ENCODE peak calls at places on chromosomes 2 and 18, in four cellular contexts. U is psoas muscle, D is mammary epithelial cell, R is cardiac muscle cell. O is an unnamed sample.
A peak's percentile ranks its signal among the peaks of the same experiment; 100 is the strongest.

GRCh38 chr2:69449906-69450305 is 12.7 kb upstream of the NFU1 start:
- DNase-seq in D (no peak), R (no peak), U (no peak), O (peak; percentile 3)

GRCh38 chr2:47401789-47402554 is 984 bp upstream of the MSH2 start:
- DNase-seq in D (no peak), R (no peak), U (no peak), O (no peak)

GRCh38 chr2:188076149-188077056 is 215.3 kb upstream of the GULP1 start:
- DNase-seq in D (no peak), U (no peak), R (no peak), O (no peak)

GRCh38 chr2:108583903-108584520 is 49.7 kb downstream of the LIMS1 start:
- DNase-seq in U (peak; percentile 48), R (peak; percentile 90), D (peak; percentile 66), O (no peak)

GRCh38 chr2:33835926-33836325 is 236.8 kb upstream of the FAM98A start:
- DNase-seq in D (no peak), U (no peak), R (no peak), O (no peak)

GRCh38 chr2:74005786-74006185 is 21.1 kb downstream of the TET3 start:
- DNase-seq in D (no peak), U (no peak), R (peak; percentile 52), O (no peak)

GRCh38 chr2:53767405-53768232 is at the start of gene CHAC2:
- DNase-seq in R (peak; percentile 83), D (peak; percentile 82), U (peak; percentile 94), O (peak; percentile 37)

GRCh38 chr18:76932026-76932819 is 109.9 kb downstream of the ZNF236 start:
- DNase-seq in R (peak; percentile 95), U (peak; percentile 88), D (no peak), O (no peak)

GRCh38 chr2:172461591-172462392 is 34.4 kb downstream of the ITGA6 start:
- DNase-seq in R (peak; percentile 57), D (no peak), U (peak; percentile 73), O (no peak)

DNA sequence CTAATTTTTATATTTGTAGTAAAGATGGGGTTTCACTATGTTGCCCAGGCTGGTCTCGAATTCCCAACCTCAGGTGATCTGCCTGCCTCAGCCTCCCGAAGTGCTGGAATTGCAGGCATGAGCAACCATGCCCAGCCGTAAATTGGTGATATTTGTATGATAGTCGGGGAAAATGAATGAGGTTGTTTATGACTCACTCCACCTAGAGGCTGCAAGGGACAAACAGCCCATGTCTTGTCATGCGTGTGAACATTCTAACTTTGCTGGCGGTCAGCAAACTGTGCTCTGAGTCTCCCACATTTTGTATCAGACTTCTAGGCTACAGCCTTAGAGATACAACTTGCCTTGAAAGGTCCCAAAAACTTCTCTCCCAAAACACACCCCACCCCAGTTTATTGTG is 133.5 kb upstream of the DTNA start:
- DNase-seq in U (no peak), D (no peak), R (no peak), O (no peak)
- TF ChIP-seq CTCF in U (no peak), D (no peak), R (no peak), O (no peak)

DNA sequence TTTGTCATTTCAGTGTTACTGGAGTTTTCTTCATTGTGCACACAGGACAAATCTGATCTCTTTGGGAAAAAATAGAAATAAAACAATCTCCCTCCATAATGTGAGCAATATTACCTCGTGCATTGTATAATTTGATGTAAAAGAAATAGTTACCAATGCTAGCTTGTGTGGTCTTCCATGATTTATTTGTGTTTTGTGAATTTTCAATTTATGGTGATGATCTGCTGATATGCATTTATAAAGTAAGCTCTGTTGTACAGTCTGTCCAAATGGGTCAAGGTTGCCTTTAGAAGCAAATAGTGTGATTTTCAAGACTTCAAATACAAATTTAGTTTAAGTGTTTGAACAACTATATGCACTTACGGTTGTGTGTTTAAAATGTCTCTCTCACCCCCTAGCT is 50.9 kb downstream of the STAT1 start:
- DNase-seq in U (no peak), D (no peak), R (no peak), O (no peak)
- H3K36me3 ChIP-seq in U (no peaks in the 10 kb centered on the region), D (peaks cover 31% of the 10 kb centered on the region), R (peaks cover 6% of the 10 kb centered on the region), O (peaks cover 7% of the 10 kb centered on the region)

DNA sequence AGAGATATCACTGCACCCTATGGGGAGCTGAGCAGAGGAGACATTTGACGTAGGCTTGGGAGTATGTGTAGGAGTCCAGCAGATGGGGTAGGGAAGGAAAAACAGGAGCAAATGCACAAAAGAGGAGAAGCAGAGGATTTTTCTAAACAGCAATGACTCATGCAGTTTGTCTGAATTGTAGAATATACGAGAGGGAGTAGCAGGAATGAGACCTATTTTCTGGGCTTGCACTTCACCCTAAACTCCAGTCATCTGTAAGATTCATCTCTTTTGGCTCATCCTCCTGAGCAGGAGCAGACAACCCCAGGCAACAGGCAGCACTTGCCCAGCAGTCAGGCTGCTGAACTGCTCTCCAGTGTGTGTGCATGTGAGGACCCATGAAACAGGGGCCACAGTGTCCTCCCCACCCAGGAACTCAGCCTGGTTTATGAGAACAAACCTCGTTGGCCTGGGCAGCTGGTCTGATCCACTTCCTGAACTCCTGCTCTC is 100.2 kb upstream of the CDC42EP3 start:
- DNase-seq in U (no peak), D (no peak), R (peak; percentile 87), O (no peak)
- TF ChIP-seq CTCF in U (no peak), D (no peak), R (no peak), O (no peak)

GRCh38 chr2:197080611-197081010 is 154.1 kb upstream of the PGAP1 start:
- DNase-seq in D (no peak), U (no peak), R (no peak), O (no peak)
- H3K36me3 ChIP-seq in D (no peaks in the 10 kb centered on the region), U (no peaks in the 10 kb centered on the region), R (no peaks in the 10 kb centered on the region), O (no peaks in the 10 kb centered on the region)

DNA sequence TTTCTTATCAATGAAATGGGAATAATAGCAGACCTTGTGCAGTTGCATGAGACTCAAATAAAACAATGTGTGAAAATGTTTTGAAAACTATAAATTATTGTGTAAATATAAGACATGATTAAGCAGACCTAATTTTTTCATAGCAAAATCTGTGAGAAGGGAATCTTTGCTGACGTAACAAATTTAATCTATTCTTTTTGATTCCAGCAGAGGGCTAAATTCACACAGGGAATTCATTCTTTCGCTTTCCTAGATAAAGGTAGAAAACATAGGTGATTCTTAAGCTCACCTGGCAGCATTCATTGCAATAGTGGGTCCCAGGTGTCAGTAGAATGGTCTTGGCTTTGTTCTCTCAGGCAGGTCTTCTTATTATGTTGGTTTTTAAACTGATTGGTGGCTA is 450.0 kb upstream of the GCFC2 start:
- DNase-seq in U (no peak), R (no peak), D (no peak), O (no peak)
- TF ChIP-seq CTCF in U (no peak), R (no peak), D (no peak), O (no peak)

DNA sequence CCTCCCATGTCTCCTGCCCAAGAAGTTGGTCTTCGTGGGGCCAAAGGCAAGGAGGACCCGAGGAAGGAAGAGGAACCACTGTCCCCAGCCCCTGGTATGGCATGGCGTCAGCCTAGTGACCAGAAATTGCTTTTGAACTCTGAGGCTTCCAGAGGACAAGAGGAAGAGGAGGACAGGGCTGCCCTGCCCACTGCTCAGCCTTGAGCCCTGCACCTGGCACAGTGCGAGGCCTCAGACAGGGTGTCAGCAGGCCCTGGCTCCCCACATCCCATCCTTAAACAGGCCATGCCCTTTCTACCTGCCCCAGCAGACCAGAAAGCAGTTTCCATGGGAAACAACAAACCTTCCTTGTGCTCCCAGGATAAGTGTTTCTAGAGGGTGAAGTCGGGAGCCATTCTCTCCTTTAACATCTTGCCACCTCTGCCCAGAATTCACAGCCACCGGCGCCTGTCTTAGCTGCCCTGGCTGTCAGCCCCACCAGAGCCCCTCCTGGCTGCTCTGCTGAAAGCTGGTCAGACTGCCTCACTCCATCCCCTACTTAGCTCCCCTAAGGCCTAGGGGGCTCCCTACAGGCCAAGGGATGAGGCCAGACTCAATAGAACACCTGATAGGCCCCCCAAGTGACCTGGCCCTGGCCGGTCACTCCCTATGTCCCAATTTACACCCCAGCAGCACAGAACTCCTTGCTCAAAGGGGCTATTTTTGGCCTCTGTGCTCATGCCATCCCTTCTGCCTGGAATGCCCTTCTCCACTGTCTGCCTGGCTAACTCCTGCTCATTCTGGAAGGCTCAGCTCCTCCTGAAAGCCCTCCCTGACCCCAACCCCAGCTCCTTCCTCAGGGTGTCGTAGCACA is 20.6 kb downstream of the ATOH8 start:
- DNase-seq in D (no peak), R (no peak), U (peak; percentile 75), O (no peak)
- H3K36me3 ChIP-seq in D (no peaks in the 10 kb centered on the region), R (no peaks in the 10 kb centered on the region), U (no peaks in the 10 kb centered on the region), O (peaks cover 7% of the 10 kb centered on the region)

DNA sequence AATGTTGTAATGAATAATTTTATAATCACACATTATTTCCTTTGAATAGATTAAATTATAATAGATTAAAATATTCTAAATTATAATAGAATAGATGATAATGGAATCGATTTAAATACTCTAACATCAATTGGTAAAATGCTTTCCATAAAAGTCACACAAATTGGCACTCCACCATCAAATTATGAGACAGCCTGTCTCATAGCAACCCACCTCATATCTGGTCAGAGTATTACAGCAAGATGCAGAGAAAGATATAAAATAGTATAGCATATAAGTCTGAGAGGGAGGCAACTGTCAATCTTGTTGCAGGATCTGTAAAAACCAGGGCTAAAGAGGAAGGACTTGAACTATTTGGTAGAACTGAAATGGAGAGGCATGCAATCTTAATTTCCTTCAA is 98.4 kb upstream of the NCKAP5 start:
- DNase-seq in D (no peak), U (no peak), R (no peak), O (no peak)
- TF ChIP-seq CTCF in D (no peak), U (no peak), R (no peak), O (no peak)